ENCODE peak calls at places on chromosomes 6 and 20, in nine cellular contexts. R, I, J, Q, D, S, F, N and H are unnamed samples.

GRCh38 chr6:62775427-62776022 is 435.7 kb upstream of the FKBP1C start:
- DNase-seq in F (no peak), I (no peak), N (peak), S (peak), Q (peak), J (no peak), D (no peak), R (no peak), H (no peak)

GRCh38 chr20:63978319-63979220 is 872 bp downstream of the SAMD10 start:
- DNase-seq in J (peak), F (no peak), N (peak), Q (peak), S (peak), D (peak), R (no peak), I (no peak), H (peak)

GRCh38 chr20:32163951-32164350 is 43.6 kb downstream of the PLAGL2 start:
- DNase-seq in F (no peak), J (no peak), N (no peak), Q (no peak), S (no peak), R (no peak), D (no peak), I (no peak), H (peak)

GRCh38 chr20:768426-768978 is at the start of gene SLC52A3:
- DNase-seq in Q (peak), S (no peak), I (peak), F (no peak), J (peak), N (peak), R (no peak), D (peak), H (no peak)

GRCh38 chr6:8579372-8579771 is 144.0 kb upstream of the SLC35B3 start:
- DNase-seq in Q (no peak), S (no peak), D (no peak), F (no peak), I (no peak), R (no peak), N (no peak), J (no peak), H (no peak)

GRCh38 chr20:53903652-53903987 is 166.8 kb downstream of the BCAS1 start:
- DNase-seq in I (no peak), F (no peak), Q (no peak), S (no peak), N (no peak), D (no peak), R (no peak), J (no peak), H (no peak)

GRCh38 chr6:37875561-37876309 is 56.2 kb downstream of the ZFAND3 start:
- DNase-seq in Q (no peak), S (no peak), D (no peak), J (no peak), I (no peak), N (no peak), F (no peak), R (no peak), H (no peak)

GRCh38 chr20:3101737-3102574 is 17.4 kb upstream of the AVP start:
- DNase-seq in R (peak), N (no peak), J (no peak), S (no peak), I (no peak), Q (no peak), F (no peak), D (peak), H (no peak)

GRCh38 chr6:142014515-142014914 is 118.2 kb upstream of the GJE1 start:
- DNase-seq in D (no peak), R (no peak), S (no peak), Q (no peak), F (no peak), J (no peak), N (no peak), I (no peak), H (no peak)

GRCh38 chr20:45947110-45947866 is 12.8 kb downstream of the PCIF1 start:
- DNase-seq in F (no peak), D (no peak), R (no peak), J (no peak), N (no peak), I (no peak), S (no peak), Q (no peak), H (no peak)

GRCh38 chr6:33433560-33434191 is 13.8 kb downstream of the SYNGAP1 start:
- DNase-seq in I (no peak), R (no peak), J (no peak), F (no peak), D (no peak), S (peak), Q (no peak), N (no peak), H (peak)

GRCh38 chr20:36173451-36173933 is 19.0 kb downstream of the EPB41L1 start:
- DNase-seq in I (peak), J (no peak), D (no peak), Q (no peak), F (no peak), S (peak), N (peak), R (no peak), H (no peak)

GRCh38 chr6:42276008-42276890 is 58.6 kb upstream of the MRPS10 start:
- DNase-seq in D (no peak), N (no peak), I (no peak), R (no peak), S (no peak), J (no peak), Q (no peak), F (no peak), H (peak)

GRCh38 chr6:144338951-144339681 is 54.0 kb downstream of the UTRN start:
- DNase-seq in Q (no peak), R (no peak), J (no peak), S (no peak), D (no peak), F (no peak), I (no peak), N (no peak), H (no peak)

DNA sequence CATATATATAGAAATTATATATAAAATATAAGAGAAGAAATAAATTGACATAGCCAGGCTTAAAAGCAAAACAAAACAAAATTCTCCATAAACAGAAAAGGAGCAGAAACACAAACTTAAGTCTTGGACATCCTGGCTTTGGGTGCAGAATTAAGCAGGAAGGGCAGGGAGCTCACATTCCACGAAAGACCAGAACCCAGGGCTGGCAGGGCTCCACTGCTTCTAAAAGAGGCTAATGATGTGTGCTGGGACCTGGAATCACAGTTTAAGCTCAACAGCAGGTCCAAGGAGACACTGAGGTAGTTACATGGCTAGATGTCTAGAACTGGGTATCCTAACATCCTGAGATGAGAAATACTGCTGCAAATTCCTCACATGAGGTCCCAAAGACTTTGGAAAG is 210.3 kb downstream of the WDR27 start:
- DNase-seq in Q (no peak), J (no peak), N (no peak), D (no peak), I (no peak), S (no peak), F (no peak), R (no peak), H (no peak)
- TF ChIP-seq EP300 in Q (no peak), J (no peak), N (no peak), D (no peak), I (no peak), S (no peak), F (no peak), R (no peak), H (no peak)

GRCh38 chr6:90364291-90364690 is 67.6 kb upstream of the BACH2 start:
- DNase-seq in J (no peak), I (no peak), N (no peak), Q (no peak), R (no peak), S (no peak), F (no peak), D (no peak), H (no peak)
- TF ChIP-seq POLR2AphosphoS5 in J (no peak), I (no peak), N (no peak), Q (no peak), R (no peak), S (no peak), F (no peak), D (no peak), H (no peak)

GRCh38 chr20:15814903-15815302 is 758.3 kb downstream of the KIF16B start:
- DNase-seq in I (no peak), F (no peak), D (no peak), N (no peak), R (no peak), S (no peak), Q (no peak), J (no peak), H (no peak)
- TF ChIP-seq EP300 in I (no peak), F (no peak), D (no peak), N (no peak), R (no peak), S (peak), Q (no peak), J (no peak), H (no peak)

GRCh38 chr6:43668151-43669028 is 19.2 kb downstream of the MRPS18A start:
- DNase-seq in Q (peak), D (peak), J (peak), F (no peak), S (peak), R (peak), I (peak), N (peak), H (peak)
- TF ChIP-seq POLR2AphosphoS5 in Q (peak), D (no peak), J (peak), F (peak), S (no peak), R (no peak), I (peak), N (peak), H (no peak)

DNA sequence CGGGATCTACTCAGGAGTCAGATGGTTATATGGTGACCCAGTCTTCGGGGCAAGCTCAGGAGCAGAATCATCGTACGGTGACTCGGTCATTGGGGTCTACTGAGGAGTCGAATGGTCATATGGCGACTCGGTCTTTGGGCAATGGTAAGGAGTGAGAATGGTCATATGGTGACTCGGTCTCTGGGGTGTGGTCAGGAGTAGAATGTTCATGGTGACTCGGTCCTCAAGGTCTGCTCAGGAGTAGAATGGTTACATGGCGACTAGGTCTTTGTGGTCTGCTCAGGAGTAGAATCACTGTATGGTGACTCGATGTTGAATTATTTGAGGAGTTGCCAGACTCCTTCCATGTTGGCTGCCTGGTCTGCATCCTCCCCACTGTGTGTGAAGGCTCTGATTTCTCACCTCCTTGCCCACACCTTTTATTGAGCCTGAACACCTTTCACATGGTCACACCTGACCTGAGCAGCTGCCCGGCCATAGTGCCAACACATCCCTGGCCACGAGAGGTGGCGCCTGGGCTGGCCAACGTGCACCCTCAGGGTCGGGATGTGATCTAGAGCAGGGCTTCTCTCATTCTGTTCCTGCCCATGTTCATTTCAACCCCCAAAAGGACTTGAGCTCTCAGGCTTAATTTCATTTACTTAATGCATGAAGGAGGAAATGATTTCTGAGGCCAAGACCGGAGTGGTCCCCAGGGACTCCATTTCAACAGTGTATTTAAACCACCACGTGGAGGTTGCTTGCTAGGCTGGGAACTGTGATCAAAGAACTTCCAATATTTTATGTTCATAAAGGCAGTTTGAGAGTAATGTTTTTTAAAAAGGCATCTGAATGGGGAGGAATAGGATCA is 119.5 kb downstream of the PHACTR3 start:
- DNase-seq in S (no peak), F (no peak), Q (no peak), I (no peak), N (no peak), J (no peak), R (no peak), D (no peak), H (no peak)
- TF ChIP-seq EP300 in S (no peak), F (no peak), Q (no peak), I (no peak), N (no peak), J (no peak), R (no peak), D (no peak), H (no peak)

GRCh38 chr20:49854190-49854875 is 41.7 kb downstream of the SLC9A8 start:
- DNase-seq in J (no peak), D (no peak), R (no peak), N (no peak), Q (no peak), F (no peak), I (no peak), S (no peak), H (no peak)

GRCh38 chr20:49859807-49860206 is 47.2 kb downstream of the SLC9A8 start:
- DNase-seq in J (no peak), R (no peak), I (no peak), S (no peak), D (no peak), F (no peak), Q (no peak), N (no peak), H (no peak)

GRCh38 chr20:49856904-49857303 is 44.3 kb downstream of the SLC9A8 start:
- DNase-seq in S (no peak), I (no peak), J (no peak), N (no peak), R (no peak), D (no peak), Q (no peak), F (no peak), H (no peak)

GRCh38 chr20:49859011-49859410 is 46.4 kb downstream of the SLC9A8 start:
- DNase-seq in R (no peak), D (no peak), N (no peak), I (no peak), F (no peak), J (no peak), Q (no peak), S (no peak), H (no peak)

GRCh38 chr20:49858076-49858565 is 45.5 kb downstream of the SLC9A8 start:
- DNase-seq in N (no peak), S (no peak), J (no peak), Q (no peak), D (no peak), R (no peak), I (no peak), F (no peak), H (no peak)
- TF ChIP-seq POLR2AphosphoS5 in N (no peak), S (no peak), J (no peak), Q (no peak), D (no peak), R (no peak), I (no peak), F (no peak), H (no peak)